ENCODE peak calls at places on chromosomes 11 and 22, in eight cellular contexts. J is cardiac septum; F is ascending aorta; A is CD8-positive, alpha-beta T cell; L is ureter; O is C1 segment of cervical spinal cord; I is NCI-H510A; K is foreskin fibroblast. W is an unnamed sample.

GRCh38 chr11:3003396-3004231 is 11.5 kb upstream of the NAP1L4 start:
- DNase-seq in A (no peak), I (no peak), K (no peak), O (no peak), L (no peak), J (peak; percentile 69), F (no peak), W (no peak)

GRCh38 chr22:41915035-41915782 is at the start of gene SHISA8:
- DNase-seq in J (no peak), O (no peak), A (peak; percentile 47), I (no peak), L (peak; percentile 41), F (no peak), K (peak; percentile 72), W (peak; percentile 71)

GRCh38 chr11:116503216-116504160 is 269.3 kb downstream of the BUD13 start:
- DNase-seq in I (no peak), F (no peak), K (no peak), L (no peak), A (no peak), O (no peak), J (peak; percentile 50), W (no peak)

GRCh38 chr11:13595166-13595565 is 73.3 kb upstream of the FAR1 start:
- DNase-seq in I (no peak), O (no peak), L (no peak), K (peak; percentile 52), F (no peak), J (no peak), A (no peak), W (no peak)

GRCh38 chr11:14399087-14399486 is 40.1 kb upstream of the RRAS2 start:
- DNase-seq in O (no peak), F (no peak), K (no peak), I (no peak), A (no peak), J (no peak), L (no peak), W (no peak)

GRCh38 chr11:3218483-3219280 is at the start of gene MRGPRG:
- DNase-seq in K (no peak), A (no peak), I (no peak), F (no peak), J (peak; percentile 41), O (no peak), L (peak; percentile 40), W (no peak)

GRCh38 chr11:65170058-65170534 is at the start of gene SPDYC:
- DNase-seq in I (no peak), K (no peak), J (no peak), A (no peak), O (no peak), L (no peak), F (no peak), W (no peak)

GRCh38 chr22:29213481-29213880 is 7.8 kb downstream of the EMID1 start:
- DNase-seq in K (no peak), F (no peak), J (no peak), A (no peak), O (no peak), L (no peak), I (no peak), W (no peak)

GRCh38 chr11:58127350-58127749 is 2.0 kb upstream of the OR9I1 start:
- DNase-seq in J (no peak), O (no peak), F (no peak), I (no peak), L (no peak), K (no peak), A (no peak), W (no peak)

GRCh38 chr22:46902436-46902835 is 140.0 kb downstream of the TBC1D22A start:
- DNase-seq in F (no peak), L (no peak), O (no peak), A (no peak), J (no peak), K (no peak), I (no peak), W (no peak)

GRCh38 chr11:43268161-43268560 is 43.6 kb upstream of the API5 start:
- DNase-seq in L (no peak), K (no peak), J (no peak), A (no peak), I (no peak), O (peak; percentile 43), F (no peak), W (no peak)

GRCh38 chr22:49954354-49954753 is 6.2 kb upstream of the PIM3 start:
- DNase-seq in A (no peak), L (no peak), J (no peak), F (no peak), O (no peak), I (no peak), K (no peak), W (no peak)

GRCh38 chr22:46121079-46121478 is 29.2 kb upstream of the PPARA start:
- DNase-seq in O (no peak), A (no peak), I (no peak), J (no peak), F (no peak), K (no peak), L (no peak), W (no peak)

GRCh38 chr11:130580372-130580771 is 131.9 kb downstream of the ADAMTS15 start:
- DNase-seq in F (no peak), K (peak; percentile 86), J (no peak), A (no peak), I (no peak), O (peak; percentile 44), L (no peak), W (peak; percentile 59)

GRCh38 chr11:119148855-119149370 is at the start of gene ABCG4:
- DNase-seq in L (no peak), K (peak; percentile 45), A (no peak), J (no peak), I (no peak), O (peak; percentile 12), F (no peak), W (peak; percentile 52)

GRCh38 chr22:37173709-37174108 is 14.3 kb downstream of the C1QTNF6 start:
- DNase-seq in O (no peak), K (peak; percentile 90), L (no peak), A (no peak), I (no peak), J (peak; percentile 63), F (no peak), W (no peak)

GRCh38 chr22:49657275-49657973 is 170.2 kb downstream of the BRD1 start:
- DNase-seq in L (peak; percentile 70), I (no peak), J (peak; percentile 89), A (peak; percentile 62), O (no peak), F (no peak), K (no peak), W (no peak)

GRCh38 chr11:122751298-122752070 is 86.8 kb upstream of the CRTAM start:
- DNase-seq in K (peak; percentile 46), L (no peak), F (no peak), A (no peak), I (no peak), J (no peak), O (no peak), W (no peak)

GRCh38 chr11:96097844-96098421 is 174.0 kb upstream of the MTMR2 start:
- DNase-seq in O (no peak), A (no peak), I (no peak), K (peak; percentile 51), J (no peak), F (no peak), L (no peak), W (no peak)

GRCh38 chr11:36447947-36448346 is 62.1 kb downstream of the TRAF6 start:
- DNase-seq in J (no peak), O (no peak), F (no peak), I (peak; percentile 48), A (no peak), L (no peak), K (no peak), W (no peak)

GRCh38 chr22:43085658-43086606 is 3.3 kb downstream of the TTLL1 start:
- DNase-seq in F (no peak), I (no peak), O (no peak), A (no peak), L (no peak), J (no peak), K (no peak), W (no peak)

GRCh38 chr11:113305440-113306336 is 8.7 kb upstream of the TTC12 start:
- DNase-seq in O (peak; percentile 72), A (peak; percentile 55), F (no peak), J (no peak), I (peak; percentile 42), K (peak; percentile 90), L (peak; percentile 77), W (peak; percentile 72)

GRCh38 chr11:45093761-45094455 is 52.5 kb upstream of the PRDM11 start:
- DNase-seq in L (peak; percentile 30), J (peak; percentile 3), F (no peak), I (no peak), O (peak; percentile 14), A (no peak), K (no peak), W (no peak)

GRCh38 chr11:57249384-57250319 is 12.6 kb upstream of the APLNR start:
- DNase-seq in A (peak; percentile 9), J (no peak), K (peak; percentile 85), L (peak; percentile 54), F (no peak), O (peak; percentile 35), I (no peak), W (no peak)

GRCh38 chr11:72828081-72828567 is 13.9 kb downstream of the ATG16L2 start:
- DNase-seq in I (peak; percentile 15), F (no peak), O (no peak), L (no peak), K (peak; percentile 50), A (no peak), J (no peak), W (no peak)

GRCh38 chr11:102452461-102453285 is at the start of gene TMEM123:
- DNase-seq in K (peak; percentile 89), J (peak; percentile 92), O (peak; percentile 86), A (peak; percentile 85), L (peak; percentile 86), I (peak; percentile 83), F (peak; percentile 38), W (peak; percentile 74)

GRCh38 chr11:130815074-130815802 is 101.0 kb downstream of the SNX19 start:
- DNase-seq in I (no peak), L (no peak), A (no peak), K (no peak), J (no peak), F (no peak), O (no peak), W (no peak)

W was measured in frontal cortex.